ENCODE peak calls at places on chromosomes 1 and 21, in four cellular contexts. N is Caco-2, M is transverse colon, R is tibial artery. L is an unnamed sample.

GRCh38 chr1:32876341-32877210 is 5.9 kb upstream of the FNDC5 start:
- DNase-seq in N (peak), M (peak), R (peak), L (no peak)

GRCh38 chr1:45880930-45881329 is 77.5 kb downstream of the MAST2 start:
- DNase-seq in N (no peak), M (no peak), R (no peak), L (no peak)

GRCh38 chr1:218365600-218365999 is 20.5 kb downstream of the TGFB2 start:
- DNase-seq in N (no peak), M (no peak), R (peak), L (no peak)

GRCh38 chr1:196160066-196160795 is 448.0 kb downstream of the KCNT2 start:
- DNase-seq in N (no peak), M (no peak), R (no peak), L (no peak)

GRCh38 chr1:186082235-186082937 is 292.7 kb downstream of the TPR start:
- DNase-seq in N (peak), M (peak), R (peak), L (peak)

GRCh38 chr1:218351617-218352438 is 6.7 kb downstream of the TGFB2 start:
- DNase-seq in N (no peak), M (no peak), R (peak), L (no peak)

GRCh38 chr21:45373991-45374816 is 30.8 kb upstream of the COL18A1 start:
- DNase-seq in N (no peak), M (no peak), R (peak), L (no peak)

GRCh38 chr1:47913225-47913823 is 83.9 kb downstream of the TRABD2B start:
- DNase-seq in N (no peak), M (no peak), R (no peak), L (no peak)

GRCh38 chr1:109846148-109846547 is 64.5 kb upstream of the CSF1 start:
- DNase-seq in N (no peak), M (no peak), R (no peak), L (no peak)

GRCh38 chr1:38114231-38114630 is 67.6 kb upstream of the POU3F1 start:
- DNase-seq in N (no peak), M (no peak), R (no peak), L (no peak)

GRCh38 chr1:248752981-248753525 is 2.5 kb downstream of the LYPD8 start:
- DNase-seq in N (no peak), M (no peak), R (no peak), L (no peak)

GRCh38 chr1:235404190-235404589 is 37.0 kb downstream of the TBCE start:
- DNase-seq in N (no peak), M (no peak), R (no peak), L (peak)

GRCh38 chr1:209601809-209602657 is 18.5 kb downstream of the CAMK1G start:
- DNase-seq in N (peak), M (peak), R (no peak), L (peak)

GRCh38 chr1:245215071-245215470 is 60.3 kb downstream of the KIF26B start:
- DNase-seq in N (no peak), M (no peak), R (no peak), L (no peak)

GRCh38 chr1:89081005-89081404 is 16.0 kb upstream of the GBP1 start:
- DNase-seq in N (no peak), M (no peak), R (no peak), L (no peak)

GRCh38 chr1:2989976-2990375 is 31.3 kb upstream of the ACTRT2 start:
- DNase-seq in N (no peak), M (no peak), R (peak), L (no peak)

GRCh38 chr21:43572443-43572842 is 86.8 kb downstream of the HSF2BP start:
- DNase-seq in N (no peak), M (no peak), R (no peak), L (no peak)

DNA sequence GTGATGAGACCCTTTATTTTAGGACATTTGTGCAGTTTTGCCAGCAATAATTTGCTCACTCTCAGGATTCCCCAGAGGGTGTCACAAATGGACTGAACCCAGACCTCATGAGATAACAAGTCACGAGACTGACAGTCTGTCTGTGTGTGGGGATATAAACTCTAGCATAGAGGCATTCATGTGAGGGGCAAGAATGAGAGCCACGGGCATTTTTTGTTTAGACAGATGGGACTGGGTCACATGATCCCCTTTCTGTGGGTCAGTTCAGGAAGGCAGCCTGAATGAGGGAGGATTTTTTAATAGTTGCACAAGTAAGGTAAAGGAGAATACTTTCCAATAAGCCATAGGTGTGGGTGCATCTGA is 66.4 kb downstream of the NAV1 start:
- DNase-seq in N (no peak), M (no peak), R (no peak), L (no peak)
- TF ChIP-seq CTCF in N (no peak), M (no peak), R (no peak), L (no peak)

GRCh38 chr1:28926629-28927441 is 12.5 kb downstream of the EPB41 start:
- DNase-seq in N (no peak), M (no peak), R (no peak), L (no peak)

GRCh38 chr1:28933277-28933676 is 18.9 kb downstream of the EPB41 start:
- DNase-seq in N (no peak), M (no peak), R (no peak), L (no peak)

GRCh38 chr1:28925350-28925891 is 11.1 kb downstream of the EPB41 start:
- DNase-seq in N (no peak), M (no peak), R (no peak), L (no peak)

GRCh38 chr1:28927442-28928305 is 13.3 kb downstream of the EPB41 start:
- DNase-seq in N (no peak), M (no peak), R (no peak), L (no peak)

GRCh38 chr1:28928306-28928987 is 14.1 kb downstream of the EPB41 start:
- DNase-seq in N (no peak), M (no peak), R (no peak), L (no peak)
- H3K4me3 ChIP-seq in N (no peak), M (no peak), R (no peak), L (no peak)

DNA sequence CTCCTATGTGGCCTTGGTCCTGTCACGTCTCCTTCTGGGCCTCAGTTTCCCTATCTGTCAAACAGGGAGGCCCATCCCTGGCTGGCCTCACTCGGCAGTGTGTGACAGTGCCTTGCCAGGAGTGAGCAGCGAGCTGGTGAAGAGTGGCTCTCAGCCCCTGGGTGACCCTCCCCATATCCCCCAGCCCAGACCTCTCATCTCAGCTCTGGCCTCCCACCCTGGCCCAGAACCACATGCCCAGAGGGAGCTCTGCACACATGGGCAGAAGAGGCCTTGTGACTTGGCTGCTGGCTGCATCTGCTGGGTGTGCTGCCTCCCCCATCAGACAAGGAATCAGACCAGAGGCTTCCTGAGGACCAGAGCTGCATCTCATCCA is 19.5 kb upstream of the PADI1 start:
- DNase-seq in N (no peak), M (no peak), R (no peak), L (no peak)
- TF ChIP-seq CTCF in N (no peak), M (no peak), R (no peak), L (no peak)

GRCh38 chr1:68230901-68231626 is 1.3 kb downstream of the WLS start:
- DNase-seq in N (no peak), M (peak), R (peak), L (peak)
- H3K4me3 ChIP-seq in N (peak), M (peak), R (peak), L (peak)

GRCh38 chr1:157325220-157325619 is 187.0 kb upstream of the ETV3 start:
- DNase-seq in N (peak), M (no peak), R (no peak), L (no peak)

GRCh38 chr1:157326173-157326859 is 188.1 kb upstream of the ETV3 start:
- DNase-seq in N (no peak), M (no peak), R (no peak), L (no peak)
- TF ChIP-seq CTCF in N (no peak), M (no peak), R (no peak), L (no peak)

GRCh38 chr1:98669355-98670296 is 8.1 kb downstream of the SNX7 start:
- DNase-seq in N (no peak), M (no peak), R (no peak), L (no peak)

GRCh38 chr1:98674075-98674781 is 12.7 kb downstream of the SNX7 start:
- DNase-seq in N (no peak), M (no peak), R (no peak), L (no peak)

GRCh38 chr1:98672184-98672583 is 10.7 kb downstream of the SNX7 start:
- DNase-seq in N (no peak), M (no peak), R (no peak), L (no peak)

DNA sequence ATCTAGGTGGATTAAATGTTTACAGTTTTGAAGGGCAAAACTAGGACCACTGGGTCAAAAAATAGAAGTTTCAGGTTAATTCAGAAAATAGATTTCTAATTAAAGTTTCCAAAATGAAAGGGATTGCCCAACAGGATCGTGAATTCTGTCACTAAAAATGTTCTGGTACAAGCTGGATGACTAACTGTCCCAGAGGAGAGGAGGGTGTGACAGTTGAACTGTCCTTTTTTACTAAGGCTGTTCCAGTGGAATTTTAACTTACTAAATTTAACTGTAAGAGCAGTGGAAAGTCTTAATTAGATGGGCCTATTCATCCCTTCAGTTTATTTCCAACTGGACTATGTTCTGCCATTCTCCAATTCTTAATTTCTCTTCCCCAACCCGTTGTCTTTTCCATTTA is 7.2 kb downstream of the SNX7 start:
- DNase-seq in N (no peak), M (no peak), R (no peak), L (no peak)
- H3K4me3 ChIP-seq in N (no peak), M (no peak), R (peak), L (no peak)

GRCh38 chr1:160584784-160585183 is 5.5 kb upstream of the CD84 start:
- DNase-seq in N (no peak), M (no peak), R (no peak), L (no peak)
- TF ChIP-seq CTCF in N (no peak), M (no peak), R (no peak), L (no peak)

L was measured in PC-9.